ENCODE peak calls at places on chromosomes 6 and 20, in five cellular contexts. S, L, X, V and C are unnamed samples.

GRCh38 chr6:146135167-146135566 is 106.3 kb downstream of the GRM1 start:
- DNase-seq in V (no peak), L (no peak), X (no peak), S (no peak), C (no peak)

GRCh38 chr6:2719053-2719375 is 31.7 kb downstream of the MYLK4 start:
- DNase-seq in L (no peak), X (no peak), V (no peak), S (no peak), C (no peak)

GRCh38 chr6:155325700-155326516 is 11.6 kb upstream of the TFB1M start:
- DNase-seq in L (no peak), V (peak; percentile 35), S (no peak), X (no peak), C (peak; percentile 16)

GRCh38 chr6:148869589-148869988 is 122.8 kb downstream of the UST start:
- DNase-seq in V (no peak), S (no peak), X (no peak), L (no peak), C (no peak)

GRCh38 chr20:50837532-50838321 is 42.9 kb downstream of the BCAS4 start:
- DNase-seq in V (no peak), X (peak; percentile 68), L (no peak), S (no peak), C (no peak)

GRCh38 chr6:150651808-150652473 is 52.3 kb downstream of the PLEKHG1 start:
- DNase-seq in L (no peak), X (no peak), V (no peak), S (no peak), C (no peak)

GRCh38 chr20:49938173-49939163 is 2.3 kb downstream of the RNF114 start:
- DNase-seq in X (no peak), V (no peak), S (no peak), L (no peak), C (no peak)

GRCh38 chr6:21905531-21905930 is 312.0 kb downstream of the SOX4 start:
- DNase-seq in L (no peak), X (no peak), S (no peak), V (no peak), C (no peak)

GRCh38 chr6:101202975-101203374 is 190.5 kb upstream of the GRIK2 start:
- DNase-seq in S (no peak), L (no peak), X (no peak), V (no peak), C (no peak)

GRCh38 chr6:139236105-139236504 is 55.7 kb downstream of the TXLNB start:
- DNase-seq in L (no peak), X (no peak), S (no peak), V (no peak), C (no peak)

GRCh38 chr6:89657445-89658158 is 19.1 kb upstream of the LYRM2 start:
- DNase-seq in V (no peak), S (no peak), L (no peak), X (no peak), C (no peak)

GRCh38 chr6:129331450-129332138 is 378.4 kb downstream of the ARHGAP18 start:
- DNase-seq in L (no peak), X (no peak), V (no peak), S (no peak), C (no peak)

GRCh38 chr6:2846873-2847224 is 5.2 kb upstream of the SERPINB1 start:
- DNase-seq in S (no peak), L (no peak), X (no peak), V (no peak), C (no peak)

GRCh38 chr20:17960927-17961599 is 7.5 kb downstream of the SNX5 start:
- DNase-seq in L (no peak), S (no peak), V (peak; percentile 91), X (no peak), C (no peak)

GRCh38 chr6:140905050-140905449 is 1227.7 kb upstream of the GJE1 start:
- DNase-seq in V (no peak), X (no peak), S (no peak), L (no peak), C (no peak)

GRCh38 chr20:45951474-45951873 is 17.0 kb downstream of the PCIF1 start:
- DNase-seq in X (no peak), V (no peak), L (no peak), S (no peak), C (no peak)

GRCh38 chr6:154981071-154981373 is 14.1 kb upstream of the TIAM2 start:
- DNase-seq in L (no peak), S (peak; percentile 15), V (peak; percentile 59), X (no peak), C (no peak)

GRCh38 chr20:62482136-62482833 is 6.5 kb upstream of the GATA5 start:
- DNase-seq in X (no peak), V (no peak), L (no peak), S (no peak), C (no peak)

GRCh38 chr6:86192123-86192522 is 549.4 kb upstream of the SYNCRIP start:
- DNase-seq in X (no peak), V (peak; percentile 11), L (no peak), S (no peak), C (peak; percentile 1)

GRCh38 chr6:52572536-52572935 is 4.3 kb downstream of the TRAM2 start:
- DNase-seq in V (no peak), X (no peak), S (no peak), L (no peak), C (no peak)

GRCh38 chr6:52575490-52575868 is 1.4 kb downstream of the TRAM2 start:
- DNase-seq in X (no peak), L (no peak), S (no peak), V (no peak), C (no peak)

GRCh38 chr6:52574709-52575489 is 2.0 kb downstream of the TRAM2 start:
- DNase-seq in V (no peak), X (peak; percentile 69), S (peak; percentile 36), L (no peak), C (no peak)

GRCh38 chr6:52571099-52571755 is 5.6 kb downstream of the TRAM2 start:
- DNase-seq in V (no peak), S (no peak), X (no peak), L (no peak), C (no peak)

DNA sequence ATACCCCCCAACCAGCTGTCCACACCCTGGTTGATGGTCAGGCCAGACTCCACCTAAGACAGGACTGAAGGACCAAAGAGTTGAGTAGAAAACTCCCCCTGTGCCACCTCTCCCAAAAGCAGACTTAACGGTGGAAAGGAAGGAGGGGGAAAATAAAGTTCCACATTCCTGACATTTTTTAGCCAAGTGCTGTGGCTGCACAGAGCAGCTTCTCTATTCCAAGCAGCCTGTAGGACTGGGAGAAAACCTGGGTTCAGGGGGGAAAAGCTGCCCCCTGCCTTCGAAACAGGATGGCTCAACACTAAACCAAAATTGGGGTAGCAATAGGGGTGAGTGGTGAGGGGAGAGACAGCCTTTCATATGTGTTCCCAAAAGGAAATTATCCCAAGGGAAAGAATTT is 3.6 kb downstream of the TRAM2 start:
- DNase-seq in S (no peak), L (no peak), V (no peak), X (no peak), C (no peak)
- TF ChIP-seq YY1 in S (no peak), L (no peak), V (no peak), X (no peak), C (no peak)

GRCh38 chr6:34092631-34093030 is 53.3 kb downstream of the GRM4 start:
- DNase-seq in S (no peak), V (no peak), X (no peak), L (no peak), C (no peak)

GRCh38 chr6:34093854-34094430 is 51.9 kb downstream of the GRM4 start:
- DNase-seq in S (no peak), V (no peak), X (no peak), L (no peak), C (no peak)

GRCh38 chr6:34094474-34095135 is 51.3 kb downstream of the GRM4 start:
- DNase-seq in V (no peak), S (no peak), X (no peak), L (no peak), C (no peak)

GRCh38 chr6:34095136-34095505 is 50.8 kb downstream of the GRM4 start:
- DNase-seq in V (no peak), X (no peak), L (no peak), S (no peak), C (no peak)

GRCh38 chr6:34093206-34093605 is 52.7 kb downstream of the GRM4 start:
- DNase-seq in X (no peak), S (no peak), L (no peak), V (no peak), C (no peak)
- H3K27me3 ChIP-seq in X (peaks cover 88% of the 10 kb centered on the region), S (no peaks in the 10 kb centered on the region), L (no peaks in the 10 kb centered on the region), V (peaks cover 5% of the 10 kb centered on the region), C (no peaks in the 10 kb centered on the region)

GRCh38 chr6:27288136-27289044 is 23.7 kb downstream of the POM121L2 start:
- DNase-seq in X (peak; percentile 72), L (no peak), V (no peak), S (no peak), C (no peak)

GRCh38 chr6:27293436-27294152 is 18.5 kb downstream of the POM121L2 start:
- DNase-seq in V (peak; percentile 38), L (no peak), X (peak; percentile 68), S (no peak), C (no peak)

GRCh38 chr6:27290850-27291208 is 21.2 kb downstream of the POM121L2 start:
- DNase-seq in S (no peak), X (no peak), L (no peak), V (no peak), C (no peak)

GRCh38 chr6:27287751-27288135 is 24.3 kb downstream of the POM121L2 start:
- DNase-seq in V (no peak), L (no peak), S (no peak), X (no peak), C (no peak)

DNA sequence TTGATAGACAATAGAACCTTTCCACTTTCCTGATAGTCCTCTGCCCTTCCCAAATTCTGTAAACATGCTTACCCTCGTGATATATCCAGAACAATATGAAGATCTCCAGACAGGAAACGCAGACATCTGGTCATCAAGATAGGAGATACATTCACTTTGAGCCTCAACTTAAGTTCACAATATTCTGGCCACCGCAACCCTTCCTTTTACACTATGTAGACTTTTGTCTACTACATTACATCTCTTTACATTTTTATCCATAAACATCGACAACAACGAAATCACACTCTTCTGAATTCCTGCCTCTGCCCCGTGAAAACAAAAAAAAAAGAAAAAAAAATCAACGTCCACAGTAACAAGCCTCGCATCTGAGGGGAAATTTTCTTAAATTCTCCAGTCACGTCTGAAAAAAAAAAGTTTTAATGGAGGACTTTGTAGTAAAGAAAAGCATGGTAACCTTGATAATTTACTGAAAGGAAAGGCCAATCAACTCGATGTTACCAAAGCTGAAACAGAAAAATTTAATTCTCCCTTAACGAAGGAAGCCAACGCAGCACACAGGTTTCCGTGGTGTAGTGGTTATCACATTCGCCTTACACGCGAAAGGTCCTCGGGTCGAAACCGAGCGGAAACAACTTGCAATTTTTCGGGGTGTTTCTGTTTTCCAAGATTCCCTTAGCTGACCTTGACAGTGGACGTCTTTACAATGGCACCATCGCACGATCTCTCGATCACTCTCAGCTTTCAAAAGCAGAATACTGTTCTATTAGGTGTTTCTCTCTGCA is 21.8 kb downstream of the POM121L2 start:
- DNase-seq in S (peak; percentile 40), X (peak; percentile 81), L (no peak), V (peak; percentile 34), C (no peak)
- TF ChIP-seq YY1 in S (no peak), X (peak; percentile 58), L (no peak), V (no peak), C (no peak)

GRCh38 chr20:35121186-35121585 is 25.9 kb downstream of the EDEM2 start:
- DNase-seq in S (no peak), V (no peak), L (no peak), X (peak; percentile 50), C (no peak)
- H3K27me3 ChIP-seq in S (no peaks in the 10 kb centered on the region), V (no peaks in the 10 kb centered on the region), L (no peaks in the 10 kb centered on the region), X (no peaks in the 10 kb centered on the region), C (no peaks in the 10 kb centered on the region)